ENCODE peak calls at places on chromosomes 5 and 9, in four cellular contexts. S, O, K and V are unnamed samples. For H3K4me1, the result is how much of the 10 kb centered on the place peaks cover.

GRCh38 chr5:99191181-99191775 is 262.5 kb upstream of the CHD1 start:
- DNase-seq in S (no peak), O (no peak), K (no peak), V (no peak)

GRCh38 chr9:127942152-127943010 is 4.7 kb upstream of the DPM2 start:
- DNase-seq in S (peak), O (peak), K (peak), V (no peak)

GRCh38 chr5:94674841-94675382 is 56.4 kb downstream of the SLF1 start:
- DNase-seq in S (no peak), O (no peak), K (peak), V (no peak)

GRCh38 chr5:60332244-60333018 is 367.5 kb downstream of the DEPDC1B start:
- DNase-seq in S (no peak), O (no peak), K (peak), V (no peak)

GRCh38 chr9:130051855-130052254 is 1.9 kb upstream of the GPR107 start:
- DNase-seq in S (no peak), O (no peak), K (no peak), V (no peak)

GRCh38 chr5:149407331-149408251 is 28.5 kb upstream of the IL17B start:
- DNase-seq in S (no peak), O (no peak), K (no peak), V (no peak)

GRCh38 chr5:1228121-1228520 is 2.9 kb downstream of the SLC6A18 start:
- DNase-seq in S (no peak), O (no peak), K (no peak), V (no peak)

GRCh38 chr5:117433841-117434240 is 859.2 kb upstream of the SEMA6A start:
- DNase-seq in S (no peak), O (no peak), K (no peak), V (no peak)

GRCh38 chr9:112945620-112946208 is 55.0 kb upstream of the SLC46A2 start:
- DNase-seq in S (no peak), O (no peak), K (no peak), V (no peak)

GRCh38 chr9:42852133-42852532 is 668.7 kb downstream of the SPATA31A6 start:
- DNase-seq in S (peak), O (peak), K (no peak), V (no peak)

GRCh38 chr5:145176041-145176440 is 659.1 kb downstream of the PRELID2 start:
- DNase-seq in S (no peak), O (no peak), K (no peak), V (no peak)

GRCh38 chr9:123796618-123797484 is 133.1 kb downstream of the DENND1A start:
- DNase-seq in S (no peak), O (no peak), K (no peak), V (no peak)

GRCh38 chr9:109122726-109123621 is 3.2 kb upstream of the TMEM245 start:
- DNase-seq in S (no peak), O (no peak), K (no peak), V (no peak)

GRCh38 chr5:25448646-25449045 is 803.9 kb upstream of the CDH10 start:
- DNase-seq in S (no peak), O (no peak), K (no peak), V (no peak)

GRCh38 chr5:9498541-9499497 is 47.1 kb downstream of the SEMA5A start:
- DNase-seq in S (no peak), O (no peak), K (peak), V (no peak)

GRCh38 chr9:131107760-131108159 is 11.4 kb downstream of the AIF1L start:
- DNase-seq in S (no peak), O (no peak), K (no peak), V (no peak)

GRCh38 chr5:86679949-86680348 is 62.2 kb downstream of the COX7C start:
- DNase-seq in S (no peak), O (no peak), K (no peak), V (no peak)

GRCh38 chr9:134943836-134944235 is 26.1 kb upstream of the FCN1 start:
- DNase-seq in S (no peak), O (no peak), K (no peak), V (no peak)

GRCh38 chr5:27450607-27451006 is 412.2 kb upstream of the CDH9 start:
- DNase-seq in S (no peak), O (no peak), K (peak), V (no peak)

GRCh38 chr9:106312913-106313312 is 550.1 kb upstream of the ZNF462 start:
- DNase-seq in S (no peak), O (no peak), K (no peak), V (no peak)

GRCh38 chr9:6384732-6385131 is 28.3 kb upstream of the UHRF2 start:
- DNase-seq in S (no peak), O (no peak), K (no peak), V (no peak)

GRCh38 chr9:113646491-113646890 is 183.0 kb downstream of the RGS3 start:
- DNase-seq in S (no peak), O (no peak), K (no peak), V (no peak)

GRCh38 chr9:4860383-4860782 is 67.6 kb downstream of the RCL1 start:
- DNase-seq in S (no peak), O (no peak), K (peak), V (no peak)

GRCh38 chr5:96329294-96329693 is 103.8 kb downstream of the PCSK1 start:
- DNase-seq in S (no peak), O (no peak), K (no peak), V (no peak)

GRCh38 chr5:122649080-122649479 is 125.8 kb upstream of the SNX2 start:
- DNase-seq in S (no peak), O (no peak), K (no peak), V (no peak)

GRCh38 chr5:127994087-127994660 is 89.4 kb upstream of the SLC12A2 start:
- DNase-seq in S (no peak), O (no peak), K (no peak), V (no peak)

GRCh38 chr5:172659909-172660628 is 19.0 kb downstream of the NEURL1B start:
- DNase-seq in S (peak), O (peak), K (peak), V (peak)

GRCh38 chr9:11163843-11164242 is 551.0 kb upstream of the PTPRD start:
- DNase-seq in S (no peak), O (no peak), K (no peak), V (no peak)

GRCh38 chr9:135544981-135545635 is 818 bp upstream of the OBP2A start:
- DNase-seq in S (no peak), O (no peak), K (no peak), V (no peak)

GRCh38 chr9:124964604-124965003 is 23.7 kb upstream of the GOLGA1 start:
- DNase-seq in S (no peak), O (no peak), K (no peak), V (no peak)

GRCh38 chr5:177471610-177472356 is 1.7 kb downstream of the DBN1 start:
- DNase-seq in S (peak), O (peak), K (peak), V (no peak)

GRCh38 chr5:84718377-84718776 is 333.7 kb upstream of the EDIL3 start:
- DNase-seq in S (no peak), O (no peak), K (peak), V (no peak)

GRCh38 chr9:131043646-131044045 is 34.7 kb downstream of the LAMC3 start:
- DNase-seq in S (no peak), O (no peak), K (no peak), V (no peak)

GRCh38 chr9:133702798-133703570 is 35.2 kb downstream of the SARDH start:
- DNase-seq in S (no peak), O (no peak), K (no peak), V (no peak)

GRCh38 chr5:157049605-157050004 is 9.3 kb downstream of the HAVCR1 start:
- DNase-seq in S (no peak), O (no peak), K (no peak), V (no peak)

GRCh38 chr5:10591946-10592345 is 28.1 kb downstream of the ANKRD33B start:
- DNase-seq in S (no peak), O (no peak), K (no peak), V (no peak)

GRCh38 chr5:10592598-10592997 is 28.7 kb downstream of the ANKRD33B start:
- DNase-seq in S (no peak), O (no peak), K (no peak), V (no peak)

GRCh38 chr5:10588779-10589447 is 25.0 kb downstream of the ANKRD33B start:
- DNase-seq in S (no peak), O (no peak), K (no peak), V (no peak)

GRCh38 chr5:10591159-10591558 is 27.3 kb downstream of the ANKRD33B start:
- DNase-seq in S (no peak), O (no peak), K (no peak), V (no peak)

GRCh38 chr5:10590226-10591047 is 26.6 kb downstream of the ANKRD33B start:
- DNase-seq in S (no peak), O (peak), K (peak), V (no peak)
- H3K4me3 ChIP-seq in S (no peak), O (no peak), K (no peak), V (no peak)

GRCh38 chr9:116381350-116381749 is 227.8 kb downstream of the PAPPA start:
- DNase-seq in S (no peak), O (no peak), K (no peak), V (no peak)
- H3K4me1 ChIP-seq in S (under half), O (under half), K (under half), V (under half)

GRCh38 chr9:136644343-136644592 is 18.4 kb upstream of the EGFL7 start:
- DNase-seq in S (peak), O (peak), K (peak), V (no peak)

GRCh38 chr9:136645903-136646754 is 16.6 kb upstream of the EGFL7 start:
- DNase-seq in S (peak), O (peak), K (no peak), V (no peak)

GRCh38 chr9:136644593-136645342 is 17.9 kb upstream of the EGFL7 start:
- DNase-seq in S (peak), O (peak), K (peak), V (peak)

GRCh38 chr9:136646827-136647711 is 15.6 kb upstream of the EGFL7 start:
- DNase-seq in S (peak), O (peak), K (no peak), V (no peak)

GRCh38 chr9:136645343-136645902 is 17.3 kb upstream of the EGFL7 start:
- DNase-seq in S (no peak), O (peak), K (no peak), V (no peak)
- H3K4me3 ChIP-seq in S (peak), O (peak), K (no peak), V (peak)

GRCh38 chr5:88886756-88887741 is 4.1 kb upstream of the MEF2C start:
- DNase-seq in S (no peak), O (no peak), K (no peak), V (no peak)

GRCh38 chr5:88888291-88888690 is 5.3 kb upstream of the MEF2C start:
- DNase-seq in S (no peak), O (no peak), K (no peak), V (no peak)

GRCh38 chr5:88888799-88889164 is 5.8 kb upstream of the MEF2C start:
- DNase-seq in S (no peak), O (no peak), K (no peak), V (no peak)

GRCh38 chr5:88890070-88890781 is 7.2 kb upstream of the MEF2C start:
- DNase-seq in S (no peak), O (no peak), K (no peak), V (no peak)

GRCh38 chr5:88889165-88890069 is 6.4 kb upstream of the MEF2C start:
- DNase-seq in S (peak), O (peak), K (peak), V (no peak)
- H3K4me1 ChIP-seq in S (under half), O (under half), K (under half), V (half or more)

DNA sequence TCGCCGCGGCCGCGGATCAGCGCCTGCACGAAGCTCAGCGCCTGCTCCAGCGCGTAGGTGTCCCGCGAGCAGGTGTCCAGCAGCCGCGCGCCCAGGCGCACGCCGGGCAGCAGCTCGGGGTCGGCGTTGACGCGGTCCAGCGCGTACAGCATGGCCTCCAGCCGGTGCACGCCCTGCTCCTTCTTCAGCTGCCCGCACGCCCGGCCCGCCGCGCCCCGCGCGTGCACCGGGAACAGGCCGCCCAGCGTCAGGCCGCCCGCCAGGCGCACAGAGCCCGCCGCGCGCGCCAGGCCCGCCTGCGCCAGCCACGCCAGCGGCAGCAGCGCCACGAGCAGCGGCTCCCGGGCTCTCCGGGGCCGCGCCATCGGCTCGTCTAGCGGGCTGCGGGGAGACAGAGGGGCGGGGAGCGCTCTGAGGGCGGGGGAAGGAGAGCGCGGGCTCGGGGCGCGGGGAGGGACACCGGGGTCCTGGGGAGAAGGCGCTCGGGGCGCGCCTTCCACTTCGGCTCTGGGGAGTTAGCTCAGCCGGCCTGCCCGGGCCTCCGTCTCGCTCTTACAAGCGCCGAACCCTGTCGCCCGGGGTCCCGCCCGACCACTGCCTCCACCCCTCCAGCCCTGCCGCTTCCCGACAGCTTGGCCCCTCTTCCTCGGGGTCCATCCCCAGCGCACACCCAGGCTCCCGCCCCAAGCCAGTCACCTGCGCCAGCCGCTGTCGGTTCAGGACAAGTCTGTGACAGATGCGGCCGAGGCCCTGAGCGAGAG is at the start of gene GRM6:
- DNase-seq in S (no peak), O (no peak), K (no peak), V (no peak)
- H3K4me3 ChIP-seq in S (no peak), O (no peak), K (no peak), V (no peak)

GRCh38 chr5:14221768-14222167 is 78.6 kb downstream of the TRIO start:
- DNase-seq in S (no peak), O (no peak), K (no peak), V (no peak)

GRCh38 chr5:14222182-14222581 is 79.0 kb downstream of the TRIO start:
- DNase-seq in S (no peak), O (no peak), K (no peak), V (no peak)

GRCh38 chr5:14218897-14219573 is 75.9 kb downstream of the TRIO start:
- DNase-seq in S (no peak), O (no peak), K (peak), V (no peak)

GRCh38 chr5:14219800-14220512 is 76.8 kb downstream of the TRIO start:
- DNase-seq in S (no peak), O (no peak), K (no peak), V (no peak)

DNA sequence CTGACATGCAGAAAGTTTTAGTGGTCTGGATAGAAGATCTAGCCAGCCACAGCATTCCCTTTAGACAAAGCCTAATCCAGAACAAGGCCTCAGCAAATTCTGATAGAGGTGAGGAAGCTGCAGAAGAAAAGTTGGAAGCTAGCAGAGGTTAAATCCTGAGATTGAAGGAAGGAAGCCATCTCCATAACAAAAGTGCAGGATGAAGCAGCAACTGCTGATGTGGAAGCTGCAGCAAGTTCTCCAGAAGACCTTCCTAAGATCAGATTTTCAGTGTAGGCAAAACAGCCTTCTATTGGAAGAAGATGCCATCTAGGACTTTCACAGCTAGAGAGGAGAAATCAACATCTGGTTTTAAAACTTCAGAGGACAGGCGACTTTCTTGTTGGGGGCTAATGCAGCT is 77.5 kb downstream of the TRIO start:
- DNase-seq in S (no peak), O (no peak), K (no peak), V (no peak)
- H3K4me1 ChIP-seq in S (half or more), O (under half), K (under half), V (under half)

GRCh38 chr5:14782591-14782990 is 89.0 kb downstream of the ANKH start:
- DNase-seq in S (no peak), O (no peak), K (no peak), V (no peak)
- H3K4me3 ChIP-seq in S (no peak), O (no peak), K (no peak), V (no peak)

GRCh38 chr5:139686919-139687421 is 38.8 kb downstream of the CXXC5 start:
- DNase-seq in S (peak), O (no peak), K (no peak), V (no peak)
- H3K4me1 ChIP-seq in S (half or more), O (under half), K (under half), V (half or more)